ENCODE peak calls at places on chromosomes 16 and 17, in ten cellular contexts. N is upper lobe of right lung; E is CD4-positive, alpha-beta memory T cell; X is mesenchymal stem cell; O is lower lobe of right lung; D is Peyer's patch; P is mammary epithelial cell; J is stomach; Z is K562; H is CD8-positive, alpha-beta memory T cell. T is an unnamed sample. For H3K36me3, the result is how much of the 10 kb centered on the place peaks cover.

GRCh38 chr17:304461-304860 is 48.1 kb downstream of the RPH3AL start:
- DNase-seq in N (no peak), E (no peak), X (peak), O (peak), D (no peak), P (no peak), J (no peak), Z (no peak), H (no peak), T (no peak)

GRCh38 chr17:55383771-55384679 is 37.6 kb downstream of the MMD start:
- DNase-seq in N (no peak), E (no peak), X (no peak), O (no peak), D (no peak), P (no peak), J (peak), Z (no peak), H (no peak), T (no peak)

GRCh38 chr16:67542464-67542863 is 13.8 kb downstream of the RIPOR1 start:
- DNase-seq in N (peak), E (peak), X (peak), O (peak), D (no peak), P (peak), J (peak), Z (peak), H (peak), T (peak)

GRCh38 chr16:48576927-48577326 is 33.1 kb downstream of the N4BP1 start:
- DNase-seq in N (no peak), E (no peak), X (no peak), O (no peak), D (no peak), P (peak), J (no peak), Z (no peak), H (no peak), T (no peak)

GRCh38 chr16:49407873-49408565 is 34.4 kb downstream of the C16orf78 start:
- DNase-seq in N (peak), E (peak), X (peak), O (peak), D (peak), P (peak), J (peak), Z (peak), H (peak), T (peak)

GRCh38 chr17:58337600-58338453 is 9.2 kb upstream of the TSPOAP1 start:
- DNase-seq in N (peak), E (peak), X (peak), O (peak), D (peak), P (no peak), J (peak), Z (peak), H (peak), T (peak)

GRCh38 chr17:44979426-44980273 is 11.5 kb upstream of the C1QL1 start:
- DNase-seq in N (no peak), E (no peak), X (peak), O (no peak), D (no peak), P (no peak), J (no peak), Z (no peak), H (no peak), T (no peak)

GRCh38 chr16:89430436-89431157 is 59.8 kb downstream of the ANKRD11 start:
- DNase-seq in N (no peak), E (no peak), X (no peak), O (no peak), D (peak), P (no peak), J (no peak), Z (no peak), H (no peak), T (no peak)

GRCh38 chr17:78122221-78122990 is 6.1 kb downstream of the TMC6 start:
- DNase-seq in N (no peak), E (no peak), X (no peak), O (no peak), D (no peak), P (no peak), J (no peak), Z (no peak), H (no peak), T (no peak)

GRCh38 chr17:48593840-48594411 is 347 bp upstream of the HOXB5 start:
- DNase-seq in N (peak), E (peak), X (peak), O (peak), D (peak), P (peak), J (peak), Z (peak), H (peak), T (peak)

GRCh38 chr16:22206847-22207714 is 1.0 kb downstream of the EEF2K start:
- DNase-seq in N (peak), E (peak), X (peak), O (peak), D (peak), P (peak), J (peak), Z (peak), H (peak), T (peak)

GRCh38 chr16:17384473-17384872 is 86.3 kb downstream of the XYLT1 start:
- DNase-seq in N (no peak), E (no peak), X (no peak), O (no peak), D (no peak), P (no peak), J (no peak), Z (no peak), H (no peak), T (no peak)

GRCh38 chr17:57676543-57676942 is 68.6 kb downstream of the CCDC182 start:
- DNase-seq in N (no peak), E (no peak), X (no peak), O (no peak), D (no peak), P (no peak), J (no peak), Z (no peak), H (no peak), T (no peak)

GRCh38 chr17:17385502-17385901 is 82.3 kb downstream of the NT5M start:
- DNase-seq in N (no peak), E (no peak), X (no peak), O (no peak), D (no peak), P (no peak), J (no peak), Z (no peak), H (no peak), T (no peak)

GRCh38 chr17:68198931-68199836 is 48.7 kb upstream of the AMZ2 start:
- DNase-seq in N (no peak), E (peak), X (no peak), O (no peak), D (no peak), P (peak), J (no peak), Z (no peak), H (no peak), T (peak)

GRCh38 chr17:76968707-76969597 is 100.7 kb downstream of the MGAT5B start:
- DNase-seq in N (no peak), E (peak), X (peak), O (peak), D (no peak), P (no peak), J (peak), Z (no peak), H (peak), T (peak)

GRCh38 chr17:74206332-74206818 is 2.9 kb downstream of the RPL38 start:
- DNase-seq in N (no peak), E (no peak), X (no peak), O (no peak), D (no peak), P (no peak), J (no peak), Z (no peak), H (no peak), T (no peak)

GRCh38 chr16:49437344-49437743 is 63.7 kb downstream of the C16orf78 start:
- DNase-seq in N (no peak), E (no peak), X (no peak), O (no peak), D (no peak), P (no peak), J (no peak), Z (no peak), H (no peak), T (no peak)

GRCh38 chr16:77596243-77596642 is 126.1 kb upstream of the NUDT7 start:
- DNase-seq in N (no peak), E (no peak), X (no peak), O (no peak), D (no peak), P (peak), J (no peak), Z (no peak), H (no peak), T (no peak)

GRCh38 chr16:47834485-47835024 is 321.2 kb downstream of the ABCC12 start:
- DNase-seq in N (no peak), E (no peak), X (no peak), O (no peak), D (no peak), P (no peak), J (no peak), Z (no peak), H (no peak), T (no peak)

DNA sequence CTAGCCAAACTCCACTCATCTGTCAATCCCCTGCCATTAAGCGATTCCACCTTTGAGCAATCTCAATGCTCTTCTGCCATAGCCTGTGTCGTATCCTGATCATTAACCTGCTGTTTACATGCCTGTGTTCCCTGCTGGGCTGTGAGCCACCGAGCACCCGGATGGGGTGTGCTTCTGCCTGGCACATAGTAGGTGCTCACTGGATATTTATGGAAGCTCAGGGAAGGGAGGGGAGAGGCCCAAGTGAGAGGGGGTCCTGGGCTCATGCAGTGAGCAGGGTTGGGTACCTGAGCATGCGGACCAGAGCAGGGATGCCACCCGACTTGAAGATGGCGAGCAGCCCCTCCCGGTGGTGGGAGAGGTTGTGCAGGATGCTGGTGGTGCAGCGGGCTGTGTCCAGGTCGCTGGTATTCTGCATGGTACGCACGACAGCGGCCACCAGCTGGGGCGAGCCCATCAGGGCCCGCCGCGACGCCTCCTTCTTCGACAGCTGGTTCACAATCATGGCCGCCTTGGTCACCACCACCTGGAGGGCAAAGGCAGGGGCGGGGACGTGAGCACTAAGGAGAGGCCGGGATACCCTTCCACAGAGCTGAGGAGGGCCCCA is 17.7 kb downstream of the JUP start:
- DNase-seq in N (no peak), E (no peak), X (no peak), O (no peak), D (no peak), P (no peak), J (no peak), Z (no peak), H (no peak), T (no peak)
- H3K36me3 ChIP-seq in N (half or more), E (under half), X (half or more), O (half or more), D (under half), P (under half), J (half or more), Z (half or more), H (under half), T (under half)

GRCh38 chr16:2173366-2173765 is 17.8 kb downstream of the TRAF7 start:
- DNase-seq in N (no peak), E (no peak), X (no peak), O (no peak), D (no peak), P (no peak), J (no peak), Z (no peak), H (no peak), T (no peak)

GRCh38 chr16:2172688-2173335 is 17.2 kb downstream of the TRAF7 start:
- DNase-seq in N (no peak), E (no peak), X (no peak), O (no peak), D (no peak), P (no peak), J (no peak), Z (no peak), H (no peak), T (no peak)

GRCh38 chr16:2170080-2170479 is 14.5 kb downstream of the TRAF7 start:
- DNase-seq in N (no peak), E (no peak), X (no peak), O (no peak), D (no peak), P (no peak), J (no peak), Z (no peak), H (no peak), T (no peak)

GRCh38 chr16:2170587-2171435 is 15.2 kb downstream of the TRAF7 start:
- DNase-seq in N (no peak), E (no peak), X (no peak), O (no peak), D (no peak), P (no peak), J (no peak), Z (no peak), H (no peak), T (no peak)

DNA sequence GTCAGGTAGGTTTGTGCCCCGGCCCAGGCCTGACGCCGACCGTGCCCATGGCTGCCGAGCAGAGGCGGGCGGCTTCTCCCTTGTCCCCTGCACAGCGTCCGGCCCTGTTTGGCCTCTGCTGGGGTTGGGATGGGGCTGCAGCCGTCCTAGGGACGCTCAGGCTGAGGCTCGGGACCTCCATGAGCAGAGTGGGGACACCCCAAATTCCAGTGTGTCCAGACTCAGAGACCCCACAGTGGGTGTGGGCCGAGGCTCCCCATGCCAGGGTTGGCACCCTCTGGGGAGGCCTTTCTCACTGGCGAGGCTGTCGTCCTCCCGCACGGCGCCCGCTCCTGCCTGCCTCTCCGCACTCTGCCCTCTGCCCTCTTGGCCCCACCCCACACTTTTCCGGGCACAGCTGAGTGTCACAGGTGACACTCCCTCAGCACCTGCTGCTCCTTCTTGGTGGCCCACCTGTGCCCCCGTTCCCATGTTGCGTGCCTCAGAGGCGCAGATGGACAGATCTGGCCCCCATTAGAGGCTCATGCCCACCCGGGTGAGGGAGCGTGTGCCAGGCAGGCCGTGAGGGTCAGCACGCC is 16.1 kb downstream of the TRAF7 start:
- DNase-seq in N (no peak), E (no peak), X (no peak), O (no peak), D (peak), P (no peak), J (no peak), Z (no peak), H (no peak), T (no peak)
- H3K36me3 ChIP-seq in N (half or more), E (under half), X (half or more), O (half or more), D (under half), P (under half), J (half or more), Z (half or more), H (under half), T (under half)

GRCh38 chr17:81702934-81703746 is at the start of gene MRPL12:
- DNase-seq in N (peak), E (peak), X (peak), O (peak), D (peak), P (peak), J (peak), Z (peak), H (peak), T (peak)
- H3K36me3 ChIP-seq in N (half or more), E (under half), X (half or more), O (half or more), D (under half), P (under half), J (half or more), Z (half or more), H (under half), T (under half)

GRCh38 chr17:40303009-40303657 is 5.8 kb upstream of the RARA start:
- DNase-seq in N (no peak), E (peak), X (peak), O (no peak), D (no peak), P (peak), J (peak), Z (peak), H (no peak), T (peak)
- H3K36me3 ChIP-seq in N (under half), E (under half), X (under half), O (under half), D (under half), P (under half), J (under half), Z (half or more), H (under half), T (under half)

DNA sequence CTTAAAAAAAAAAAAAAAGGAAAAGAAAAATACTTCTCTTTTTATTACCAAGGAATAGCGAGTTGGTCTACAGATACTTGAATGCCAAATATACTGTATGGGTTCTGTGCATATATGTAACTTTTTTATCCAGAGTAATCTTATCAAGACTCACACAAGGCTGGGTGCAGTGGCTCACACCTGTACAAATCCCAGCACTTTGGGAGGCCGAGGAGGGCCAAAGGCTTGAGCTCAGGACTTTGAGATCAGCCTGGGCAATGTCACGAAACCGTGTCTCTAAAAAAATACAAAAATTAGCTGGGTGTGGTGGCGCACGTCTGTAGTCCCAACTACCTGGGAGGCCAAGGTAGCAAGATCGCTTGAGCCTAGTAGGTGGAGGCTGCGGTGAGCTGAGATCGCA is 137.4 kb upstream of the TMEM97 start:
- DNase-seq in N (no peak), E (no peak), X (no peak), O (no peak), D (no peak), P (no peak), J (no peak), Z (no peak), H (no peak), T (no peak)
- H3K36me3 ChIP-seq in N (under half), E (under half), X (under half), O (under half), D (under half), P (under half), J (under half), Z (under half), H (under half), T (under half)

GRCh38 chr17:43517615-43518386 is 28.3 kb downstream of the ETV4 start:
- DNase-seq in N (no peak), E (no peak), X (peak), O (no peak), D (no peak), P (peak), J (no peak), Z (no peak), H (no peak), T (no peak)
- H3K36me3 ChIP-seq in N (half or more), E (half or more), X (under half), O (half or more), D (under half), P (under half), J (half or more), Z (half or more), H (half or more), T (half or more)

T was measured in CD4-positive, CD25-positive, alpha-beta regulatory T cell.